ENCODE peak calls at places on chromosomes 1 and 21, in five cellular contexts. X is neuronal stem cell, W is brain microvascular endothelial cell, Y is A673, F is mesendoderm. O is an unnamed sample.

GRCh38 chr1:183636334-183636682 is 725 bp upstream of the ARPC5 start:
- DNase-seq in X (no peak), F (no peak), W (no peak), Y (no peak), O (no peak)

GRCh38 chr1:108852541-108852940 is 4.4 kb downstream of the AKNAD1 start:
- DNase-seq in Y (no peak), X (no peak), W (no peak), F (no peak), O (no peak)

GRCh38 chr1:229296541-229296941 is 25.6 kb downstream of the RAB4A start:
- DNase-seq in Y (no peak), F (peak; percentile 54), W (peak; percentile 72), X (no peak), O (no peak)

GRCh38 chr1:246012271-246012854 is 494.7 kb downstream of the SMYD3 start:
- DNase-seq in W (no peak), F (peak; percentile 67), Y (peak; percentile 55), X (peak; percentile 31), O (peak; percentile 16)

GRCh38 chr1:214979191-214979590 is 103.3 kb upstream of the KCNK2 start:
- DNase-seq in F (no peak), X (no peak), W (no peak), Y (no peak), O (no peak)

GRCh38 chr1:153538315-153538821 is 2.4 kb downstream of the S100A5 start:
- DNase-seq in Y (no peak), F (peak; percentile 89), W (no peak), X (peak; percentile 37), O (no peak)

GRCh38 chr1:154441241-154441888 is 36.2 kb downstream of the IL6R start:
- DNase-seq in X (no peak), W (no peak), F (no peak), Y (no peak), O (no peak)

GRCh38 chr1:7888248-7889010 is 35.6 kb upstream of the UTS2 start:
- DNase-seq in Y (peak; percentile 41), X (no peak), F (no peak), W (no peak), O (no peak)

GRCh38 chr1:241156231-241156965 is 200.6 kb downstream of the RGS7 start:
- DNase-seq in W (peak; percentile 12), F (peak; percentile 27), Y (no peak), X (no peak), O (peak; percentile 76)

GRCh38 chr1:224539971-224540370 is 76.1 kb upstream of the CNIH3 start:
- DNase-seq in Y (peak; percentile 25), F (no peak), W (no peak), X (no peak), O (no peak)

GRCh38 chr21:38979271-38980196 is 173.8 kb downstream of the ETS2 start:
- DNase-seq in F (peak; percentile 84), X (no peak), Y (no peak), W (no peak), O (no peak)

GRCh38 chr1:168135982-168136708 is 585 bp downstream of the GPR161 start:
- DNase-seq in F (peak; percentile 48), W (no peak), X (no peak), Y (peak; percentile 18), O (no peak)

GRCh38 chr1:56424744-56425493 is 154.4 kb downstream of the PLPP3 start:
- DNase-seq in Y (peak; percentile 45), X (no peak), W (peak; percentile 70), F (peak; percentile 27), O (peak; percentile 47)

GRCh38 chr1:56688522-56689026 is 43.5 kb downstream of the PRKAA2 start:
- DNase-seq in Y (no peak), W (peak; percentile 71), F (peak; percentile 96), X (no peak), O (peak; percentile 91)

GRCh38 chr21:45029968-45030636 is 44.3 kb upstream of the ADARB1 start:
- DNase-seq in W (no peak), X (peak; percentile 74), F (no peak), Y (no peak), O (no peak)

GRCh38 chr21:25939396-25939761 is 204.6 kb downstream of the GABPA start:
- DNase-seq in X (no peak), Y (peak; percentile 56), W (no peak), F (no peak), O (no peak)

GRCh38 chr1:113913312-113913668 is 8.2 kb downstream of the DCLRE1B start:
- DNase-seq in W (no peak), F (no peak), Y (no peak), X (no peak), O (no peak)

GRCh38 chr1:100353073-100353801 is 931 bp downstream of the CDC14A start:
- DNase-seq in Y (peak; percentile 52), W (no peak), X (no peak), F (peak; percentile 80), O (no peak)

GRCh38 chr1:160618763-160619274 is 28.0 kb downstream of the SLAMF1 start:
- DNase-seq in Y (peak; percentile 52), F (peak; percentile 50), W (no peak), X (no peak), O (no peak)

GRCh38 chr1:93749894-93750301 is 68.3 kb upstream of the BCAR3 start:
- DNase-seq in X (no peak), F (peak; percentile 68), W (no peak), Y (no peak), O (no peak)

GRCh38 chr1:221439734-221440436 is 302.0 kb downstream of the DUSP10 start:
- DNase-seq in Y (peak; percentile 61), X (no peak), F (peak; percentile 81), W (peak; percentile 98), O (peak; percentile 96)

GRCh38 chr1:86105533-86105866 is 51.1 kb downstream of the COL24A1 start:
- DNase-seq in F (no peak), X (no peak), W (no peak), Y (no peak), O (no peak)

GRCh38 chr1:48741380-48741779 is 35.3 kb downstream of the BEND5 start:
- DNase-seq in X (no peak), F (no peak), Y (no peak), W (no peak), O (no peak)

GRCh38 chr1:213989740-213990472 is 2.1 kb downstream of the PROX1 start:
- DNase-seq in Y (no peak), X (no peak), F (peak; percentile 56), W (no peak), O (no peak)

GRCh38 chr1:33336580-33336979 is 15.7 kb upstream of the A3GALT2 start:
- DNase-seq in Y (no peak), W (no peak), F (no peak), X (no peak), O (no peak)

GRCh38 chr1:19338323-19338762 is 26.2 kb downstream of the SLC66A1 start:
- DNase-seq in X (peak; percentile 42), Y (no peak), W (no peak), F (peak; percentile 92), O (no peak)

GRCh38 chr1:248825573-248825908 is 174 bp downstream of the SH3BP5L start:
- DNase-seq in X (no peak), W (no peak), F (no peak), Y (no peak), O (no peak)

GRCh38 chr1:82491301-82491986 is 690.7 kb downstream of the ADGRL2 start:
- DNase-seq in W (no peak), X (no peak), Y (no peak), F (no peak), O (no peak)

GRCh38 chr1:94773931-94774422 is 46.2 kb upstream of the SLC44A3 start:
- DNase-seq in X (no peak), F (peak; percentile 96), W (peak; percentile 79), Y (peak; percentile 34), O (peak; percentile 83)

GRCh38 chr1:13700521-13701273 is 709 bp downstream of the PRDM2 start:
- DNase-seq in W (peak; percentile 6), F (peak; percentile 31), Y (peak; percentile 51), X (peak; percentile 17), O (no peak)

GRCh38 chr1:20367626-20368025 is 77.0 kb downstream of the VWA5B1 start:
- DNase-seq in F (no peak), Y (no peak), W (no peak), X (no peak), O (no peak)
- H3K27me3 ChIP-seq in F (peaks cover 25% of the 10 kb centered on the region), Y (peaks cover 92% of the 10 kb centered on the region), W (peaks cover 49% of the 10 kb centered on the region), X (peaks cover 4% of the 10 kb centered on the region), O (peaks cover 42% of the 10 kb centered on the region)

GRCh38 chr1:70043806-70044205 is 161.6 kb downstream of the LRRC40 start:
- DNase-seq in F (peak; percentile 23), W (peak; percentile 82), X (no peak), Y (peak; percentile 56), O (peak; percentile 28)

GRCh38 chr1:70039485-70039884 is 165.9 kb downstream of the LRRC40 start:
- DNase-seq in F (no peak), Y (no peak), W (no peak), X (no peak), O (no peak)

GRCh38 chr1:70044832-70045231 is 160.5 kb downstream of the LRRC40 start:
- DNase-seq in Y (peak; percentile 35), W (no peak), F (no peak), X (no peak), O (peak; percentile 16)

GRCh38 chr1:70042090-70042716 is 163.2 kb downstream of the LRRC40 start:
- DNase-seq in W (no peak), X (no peak), F (no peak), Y (no peak), O (no peak)

DNA sequence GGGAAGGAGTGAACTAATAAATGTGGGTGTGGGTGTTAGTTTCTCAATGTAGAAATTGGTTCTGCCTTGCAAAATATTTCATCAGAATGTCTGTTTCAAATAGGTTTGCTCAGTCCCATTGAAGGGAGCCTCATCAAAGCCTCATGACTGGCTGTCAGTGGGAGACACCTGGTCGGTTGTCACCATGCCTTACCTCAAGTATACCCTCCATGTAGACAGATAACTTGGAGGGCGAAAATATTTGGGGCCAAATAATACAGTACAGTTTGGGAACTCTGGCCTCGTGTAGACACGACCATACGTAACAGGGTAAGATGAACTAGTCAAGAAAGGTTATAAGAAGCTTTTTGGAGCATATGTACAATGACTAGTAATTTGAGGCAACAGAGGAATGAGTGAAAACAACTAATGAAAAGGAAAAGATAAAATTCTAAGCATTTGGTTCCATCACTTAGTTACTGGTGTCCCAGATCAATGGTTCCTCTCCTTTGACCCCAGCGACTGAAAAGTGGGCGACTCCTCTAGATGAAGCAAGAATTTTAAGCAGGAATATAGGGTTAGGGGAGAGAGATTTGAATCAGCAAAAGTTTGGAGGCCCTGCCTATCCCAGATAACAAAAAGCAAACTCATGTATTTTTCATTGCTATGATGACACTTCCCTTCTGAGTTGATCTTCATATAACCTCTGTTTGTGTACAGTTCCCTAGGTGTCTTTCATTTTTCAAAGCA is 163.9 kb downstream of the LRRC40 start:
- DNase-seq in X (no peak), W (no peak), Y (no peak), F (no peak), O (no peak)
- H3K27me3 ChIP-seq in X (no peaks in the 10 kb centered on the region), W (no peaks in the 10 kb centered on the region), Y (no peaks in the 10 kb centered on the region), F (no peaks in the 10 kb centered on the region), O (no peaks in the 10 kb centered on the region)

GRCh38 chr1:231159963-231160761 is 1.7 kb upstream of the TRIM67 start:
- DNase-seq in W (no peak), Y (no peak), F (no peak), X (no peak), O (no peak)
- H3K27me3 ChIP-seq in W (peaks cover 15% of the 10 kb centered on the region), Y (peaks cover 86% of the 10 kb centered on the region), F (peaks cover 39% of the 10 kb centered on the region), X (peaks cover 24% of the 10 kb centered on the region), O (peaks cover 42% of the 10 kb centered on the region)

DNA sequence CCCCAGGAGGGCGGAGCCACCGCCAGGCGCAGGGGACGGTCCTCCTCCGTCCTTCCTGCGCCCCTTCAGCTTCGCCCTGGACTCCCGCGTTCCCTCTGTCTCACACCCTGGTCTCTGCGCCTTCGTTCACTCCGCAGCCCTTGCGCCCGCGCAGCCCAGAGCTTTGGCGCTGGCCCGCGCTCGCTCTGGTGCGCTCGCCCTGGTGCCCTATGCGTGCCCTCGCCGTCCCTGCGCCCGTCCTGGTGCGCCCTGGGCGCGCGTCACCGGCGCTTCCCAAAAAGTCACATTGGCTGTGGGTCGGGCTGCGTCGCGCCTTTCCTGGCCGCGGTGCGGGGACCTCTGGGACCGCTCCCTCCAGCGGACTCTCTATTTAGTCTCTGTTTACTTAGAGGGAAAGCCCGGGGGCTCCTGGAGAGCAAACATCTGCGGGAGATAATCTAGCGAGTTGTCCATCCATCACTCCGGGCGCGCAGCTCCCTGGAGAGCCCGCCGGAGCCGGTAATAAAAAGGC is 178.6 kb downstream of the PRDM16 start:
- DNase-seq in W (no peak), F (peak; percentile 24), Y (no peak), X (no peak), O (no peak)
- H3K27me3 ChIP-seq in W (peaks cover 16% of the 10 kb centered on the region), F (no peaks in the 10 kb centered on the region), Y (no peaks in the 10 kb centered on the region), X (no peaks in the 10 kb centered on the region), O (peaks cover 41% of the 10 kb centered on the region)